ENCODE peak calls at places on chromosome 20, in eight cellular contexts. H, F, R, C, B, N, U and X are unnamed samples.

GRCh38 chr20:25341716-25342680 is 48.6 kb downstream of the ABHD12 start:
- DNase-seq in H (no peak), F (no peak), R (no peak), C (no peak), B (no peak), N (no peak), U (no peak), X (no peak)

GRCh38 chr20:37988555-37988954 is 44.7 kb downstream of the TTI1 start:
- DNase-seq in H (no peak), F (no peak), R (no peak), C (no peak), B (no peak), N (no peak), U (no peak), X (no peak)

GRCh38 chr20:32036716-32037355 is 15.2 kb upstream of the HCK start:
- DNase-seq in H (no peak), F (no peak), R (no peak), C (no peak), B (no peak), N (no peak), U (no peak), X (no peak)

GRCh38 chr20:17832236-17832635 is 132.5 kb downstream of the BANF2 start:
- DNase-seq in H (no peak), F (no peak), R (no peak), C (no peak), B (no peak), N (no peak), U (no peak), X (no peak)

GRCh38 chr20:63955846-63956663 is at the start of gene UCKL1:
- DNase-seq in H (peak; percentile 94), F (peak; percentile 74), R (peak; percentile 83), C (peak; percentile 90), B (peak; percentile 91), N (peak; percentile 98), U (peak; percentile 94), X (peak; percentile 79)

GRCh38 chr20:20064303-20064702 is 12.0 kb downstream of the CFAP61 start:
- DNase-seq in H (no peak), F (no peak), R (no peak), C (no peak), B (no peak), N (no peak), U (no peak), X (no peak)

GRCh38 chr20:60262967-60263603 is 304.9 kb downstream of the CDH26 start:
- DNase-seq in H (peak; percentile 25), F (no peak), R (peak; percentile 44), C (peak; percentile 57), B (peak; percentile 27), N (no peak), U (peak; percentile 47), X (no peak)

GRCh38 chr20:24956001-24956761 is 7.1 kb downstream of the CST7 start:
- DNase-seq in H (no peak), F (no peak), R (no peak), C (no peak), B (no peak), N (peak; percentile 39), U (no peak), X (no peak)

GRCh38 chr20:33568378-33569289 is 78.7 kb downstream of the CBFA2T2 start:
- DNase-seq in H (peak; percentile 68), F (no peak), R (no peak), C (no peak), B (no peak), N (no peak), U (peak; percentile 30), X (no peak)

GRCh38 chr20:15065794-15066193 is 728.4 kb upstream of the FLRT3 start:
- DNase-seq in H (no peak), F (no peak), R (no peak), C (no peak), B (no peak), N (no peak), U (no peak), X (no peak)

GRCh38 chr20:43959079-43959919 is 44.6 kb downstream of the TOX2 start:
- DNase-seq in H (peak; percentile 19), F (no peak), R (no peak), C (peak; percentile 8), B (no peak), N (no peak), U (no peak), X (no peak)

GRCh38 chr20:32501709-32502108 is 83.4 kb downstream of the NOL4L start:
- DNase-seq in H (no peak), F (no peak), R (no peak), C (no peak), B (no peak), N (no peak), U (no peak), X (no peak)

GRCh38 chr20:40991181-40991889 is 37.3 kb upstream of the TOP1 start:
- DNase-seq in H (no peak), F (no peak), R (no peak), C (peak; percentile 64), B (no peak), N (no peak), U (peak; percentile 26), X (no peak)

GRCh38 chr20:25281541-25281991 is 33.7 kb downstream of the PYGB start:
- DNase-seq in H (no peak), F (no peak), R (no peak), C (no peak), B (no peak), N (peak; percentile 39), U (no peak), X (no peak)

GRCh38 chr20:25848222-25848621 is 151.6 kb upstream of the ZNF337 start:
- DNase-seq in H (no peak), F (no peak), R (no peak), C (no peak), B (no peak), N (peak; percentile 49), U (no peak), X (no peak)

GRCh38 chr20:325889-326644 is 715 bp downstream of the SOX12 start:
- DNase-seq in H (peak; percentile 81), F (no peak), R (peak; percentile 16), C (peak; percentile 67), B (peak; percentile 61), N (peak; percentile 90), U (peak; percentile 83), X (no peak)

DNA sequence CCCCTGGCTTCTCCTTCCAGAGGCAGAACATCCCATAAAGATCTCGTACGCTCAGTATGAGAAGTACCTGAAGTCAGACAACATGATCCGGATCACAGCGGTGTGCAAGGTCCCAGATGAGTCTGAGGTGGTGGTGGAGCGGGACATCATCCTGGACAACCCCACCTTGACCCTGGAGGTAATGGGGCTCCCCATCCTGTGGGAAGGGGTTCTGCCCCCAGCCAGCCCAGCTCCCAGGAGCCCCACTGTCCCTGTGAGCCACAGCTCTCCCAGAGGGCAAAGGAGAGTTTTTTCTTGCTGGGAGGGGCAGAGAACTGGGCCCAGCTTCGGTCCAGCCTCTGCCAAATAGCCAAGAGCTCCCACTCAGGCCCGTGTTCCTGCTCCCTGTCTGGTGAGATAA is 39.3 kb downstream of the TGM3 start:
- DNase-seq in H (no peak), F (no peak), R (no peak), C (no peak), B (peak; percentile 13), N (no peak), U (no peak), X (no peak)
- H3K27me3 ChIP-seq in H (no peaks in the 10 kb centered on the region), F (no peaks in the 10 kb centered on the region), R (no peaks in the 10 kb centered on the region), C (peaks cover 30% of the 10 kb centered on the region), B (no peaks in the 10 kb centered on the region), N (no peaks in the 10 kb centered on the region), U (peaks cover 11% of the 10 kb centered on the region), X (peaks cover 6% of the 10 kb centered on the region)

GRCh38 chr20:23019403-23019802 is 15.7 kb upstream of the SSTR4 start:
- DNase-seq in H (no peak), F (no peak), R (no peak), C (no peak), B (no peak), N (no peak), U (no peak), X (no peak)
- TF ChIP-seq CTCF in H (no peak), F (no peak), R (no peak), C (no peak), B (no peak), N (no peak), U (no peak), X (no peak)

GRCh38 chr20:57104711-57105110 is 161.7 kb downstream of the BMP7 start:
- DNase-seq in H (no peak), F (no peak), R (no peak), C (no peak), B (no peak), N (no peak), U (no peak), X (no peak)

GRCh38 chr20:57102566-57102965 is 163.9 kb downstream of the BMP7 start:
- DNase-seq in H (no peak), F (no peak), R (no peak), C (no peak), B (no peak), N (no peak), U (no peak), X (no peak)

GRCh38 chr20:57103146-57103800 is 163.2 kb downstream of the BMP7 start:
- DNase-seq in H (no peak), F (no peak), R (no peak), C (no peak), B (no peak), N (no peak), U (no peak), X (no peak)

GRCh38 chr20:57104113-57104512 is 162.3 kb downstream of the BMP7 start:
- DNase-seq in H (no peak), F (no peak), R (no peak), C (no peak), B (no peak), N (no peak), U (no peak), X (no peak)

DNA sequence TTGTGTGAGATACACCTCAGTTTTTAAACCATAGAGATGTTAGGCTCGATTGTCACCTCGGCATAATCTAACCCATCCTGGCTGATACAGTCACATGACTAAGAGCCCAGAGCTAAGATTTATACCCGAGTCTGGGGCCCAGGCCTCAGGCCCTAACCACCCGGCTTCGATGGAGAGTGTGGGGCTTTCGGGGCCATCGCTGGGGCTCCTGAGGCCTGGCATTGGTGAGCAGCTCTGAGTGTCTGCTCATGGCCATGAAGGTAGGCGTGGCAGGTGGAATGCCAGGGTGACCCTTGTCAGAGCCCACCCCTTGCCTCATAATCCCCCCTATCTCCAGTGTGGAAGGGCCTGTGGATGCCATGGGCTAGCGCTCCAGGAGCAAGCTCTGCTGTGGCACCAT is 164.3 kb downstream of the BMP7 start:
- DNase-seq in H (no peak), F (no peak), R (no peak), C (no peak), B (no peak), N (no peak), U (no peak), X (no peak)
- H3K27me3 ChIP-seq in H (no peaks in the 10 kb centered on the region), F (peaks cover 89% of the 10 kb centered on the region), R (no peaks in the 10 kb centered on the region), C (peaks cover 35% of the 10 kb centered on the region), B (no peaks in the 10 kb centered on the region), N (no peaks in the 10 kb centered on the region), U (peaks cover 52% of the 10 kb centered on the region), X (no peaks in the 10 kb centered on the region)

GRCh38 chr20:23179766-23180403 is 93.8 kb upstream of the CD93 start:
- DNase-seq in H (no peak), F (no peak), R (no peak), C (no peak), B (no peak), N (no peak), U (no peak), X (no peak)

GRCh38 chr20:23180451-23180921 is 94.4 kb upstream of the CD93 start:
- DNase-seq in H (no peak), F (no peak), R (no peak), C (peak; percentile 52), B (no peak), N (no peak), U (no peak), X (no peak)

GRCh38 chr20:23174821-23175220 is 88.7 kb upstream of the CD93 start:
- DNase-seq in H (no peak), F (no peak), R (no peak), C (no peak), B (no peak), N (no peak), U (no peak), X (no peak)

GRCh38 chr20:23178806-23179205 is 92.7 kb upstream of the CD93 start:
- DNase-seq in H (no peak), F (no peak), R (no peak), C (peak; percentile 64), B (no peak), N (no peak), U (no peak), X (no peak)
- TF ChIP-seq CTCF in H (peak; percentile 12), F (peak; percentile 30), R (no peak), C (peak; percentile 70), B (no peak), N (no peak), U (no peak), X (peak; percentile 19)